ENCODE peak calls at places on chromosomes 11 and 22, in four cellular contexts. W is AG04450; Y is cardiac fibroblast; M is stimulated activated CD8-positive, alpha-beta memory T cell treated with anti-CD3 and anti-CD28 coated beads, Interleukin-15, amount 100 ng/mL, for 48 hours. G is an unnamed sample.

GRCh38 chr11:46286789-46287188 is 9.3 kb downstream of the CREB3L1 start:
- DNase-seq in W (no peak), Y (no peak), M (no peak), G (no peak)

GRCh38 chr11:20038969-20039368 is 121.3 kb downstream of the DBX1 start:
- DNase-seq in W (no peak), Y (no peak), M (no peak), G (no peak)

GRCh38 chr11:116835042-116835772 is 2.2 kb downstream of the APOA1 start:
- DNase-seq in W (no peak), Y (no peak), M (no peak), G (no peak)

GRCh38 chr22:32916025-32916424 is 114.5 kb downstream of the TIMP3 start:
- DNase-seq in W (no peak), Y (no peak), M (no peak), G (no peak)

GRCh38 chr11:1877211-1878133 is 14.2 kb downstream of the PRR33 start:
- DNase-seq in W (no peak), Y (peak; percentile 62), M (no peak), G (no peak)

GRCh38 chr11:86013718-86014117 is 55.2 kb downstream of the PICALM start:
- DNase-seq in W (no peak), Y (no peak), M (no peak), G (peak; percentile 14)

GRCh38 chr11:45607995-45608394 is 57.4 kb downstream of the CHST1 start:
- DNase-seq in W (no peak), Y (peak; percentile 12), M (no peak), G (no peak)

GRCh38 chr22:29801796-29802195 is 34.6 kb downstream of the UQCR10 start:
- DNase-seq in W (no peak), Y (no peak), M (no peak), G (no peak)

GRCh38 chr22:19423906-19424500 is 7.5 kb downstream of the HIRA start:
- DNase-seq in W (no peak), Y (no peak), M (no peak), G (no peak)

GRCh38 chr11:34313099-34313517 is 44.7 kb downstream of the ABTB2 start:
- DNase-seq in W (no peak), Y (peak; percentile 6), M (no peak), G (no peak)

GRCh38 chr22:50610041-50610451 is 9.5 kb downstream of the MAPK8IP2 start:
- DNase-seq in W (no peak), Y (no peak), M (no peak), G (no peak)

GRCh38 chr11:68761801-68762200 is 10.5 kb upstream of the TESMIN start:
- DNase-seq in W (no peak), Y (no peak), M (no peak), G (no peak)

GRCh38 chr11:122342089-122342749 is 226.2 kb upstream of the BLID start:
- DNase-seq in W (no peak), Y (peak; percentile 9), M (no peak), G (no peak)

GRCh38 chr22:32557424-32557823 is 82.8 kb downstream of the FBXO7 start:
- DNase-seq in W (no peak), Y (no peak), M (no peak), G (no peak)

GRCh38 chr22:46293591-46294260 is 2.9 kb upstream of the GTSE1 start:
- DNase-seq in W (no peak), Y (peak; percentile 22), M (no peak), G (peak; percentile 69)

GRCh38 chr22:48439560-48440135 is 1388.0 kb downstream of the BRD1 start:
- DNase-seq in W (no peak), Y (no peak), M (no peak), G (no peak)

GRCh38 chr22:49764151-49764581 is 63.5 kb downstream of the BRD1 start:
- DNase-seq in W (no peak), Y (no peak), M (no peak), G (peak; percentile 53)

GRCh38 chr11:110168404-110168803 is 75.2 kb downstream of the ZC3H12C start:
- DNase-seq in W (no peak), Y (no peak), M (no peak), G (no peak)

GRCh38 chr22:50014655-50015401 is 2.3 kb upstream of the IL17REL start:
- DNase-seq in W (no peak), Y (no peak), M (no peak), G (no peak)

GRCh38 chr11:43874738-43875137 is 5.9 kb upstream of the ALKBH3 start:
- DNase-seq in W (no peak), Y (no peak), M (no peak), G (no peak)

GRCh38 chr11:31443802-31444201 is 65.6 kb downstream of the IMMP1L start:
- DNase-seq in W (no peak), Y (no peak), M (no peak), G (no peak)

GRCh38 chr11:119309953-119310681 is 6.8 kb downstream of the MCAM start:
- DNase-seq in W (no peak), Y (no peak), M (no peak), G (no peak)

GRCh38 chr11:130002352-130002845 is at the start of gene PRDM10:
- DNase-seq in W (peak; percentile 79), Y (peak; percentile 94), M (peak; percentile 81), G (peak; percentile 97)

GRCh38 chr22:27201741-27202140 is 544.4 kb downstream of the MIAT start:
- DNase-seq in W (no peak), Y (no peak), M (no peak), G (no peak)

GRCh38 chr11:65868076-65868667 is 4.4 kb downstream of the EFEMP2 start:
- DNase-seq in W (no peak), Y (no peak), M (no peak), G (peak; percentile 73)

GRCh38 chr11:66557733-66558326 is 10.6 kb downstream of the CTSF start:
- DNase-seq in W (no peak), Y (no peak), M (no peak), G (no peak)

G was measured in A673.